ENCODE peak calls at places on chromosomes 12 and 14, in six cellular contexts. J is heart right ventricle, T is adipocyte, W is WERI-Rb-1, L is endothelial cell of umbilical vein, Y is HCT116. H is an unnamed sample.
A peak's percentile ranks its signal among the peaks of the same experiment; 100 is the strongest.

GRCh38 chr14:50452979-50453705 is 56.5 kb upstream of the CDKL1 start:
- DNase-seq in T (peak; percentile 83), Y (no peak), L (no peak), W (no peak), J (no peak), H (no peak)

GRCh38 chr14:96629082-96629481 is 126.9 kb downstream of the PAPOLA start:
- DNase-seq in J (no peak), W (no peak), L (no peak), Y (no peak), T (no peak), H (no peak)

GRCh38 chr14:49052516-49052915 is 533.7 kb downstream of the RPS29 start:
- DNase-seq in J (no peak), W (peak; percentile 66), Y (no peak), L (no peak), T (no peak), H (no peak)

GRCh38 chr12:112734859-112735258 is 56.7 kb upstream of the RPH3A start:
- DNase-seq in T (no peak), L (no peak), W (no peak), Y (no peak), J (no peak), H (no peak)

GRCh38 chr12:11877102-11877826 is 193.5 kb upstream of the BCL2L14 start:
- DNase-seq in L (no peak), J (no peak), W (no peak), Y (no peak), T (no peak), H (no peak)

GRCh38 chr14:22276913-22277816 is 311.9 kb downstream of the DAD1 start:
- DNase-seq in J (no peak), T (peak; percentile 64), W (no peak), L (peak; percentile 37), Y (peak; percentile 12), H (no peak)

GRCh38 chr12:55885113-55885512 is 42.4 kb upstream of the MMP19 start:
- DNase-seq in J (no peak), T (no peak), W (no peak), Y (no peak), L (no peak), H (no peak)

GRCh38 chr12:14442221-14442881 is 76.9 kb downstream of the ATF7IP start:
- DNase-seq in W (no peak), L (no peak), J (no peak), T (peak; percentile 44), Y (no peak), H (no peak)

GRCh38 chr12:108576660-108577234 is 14.4 kb downstream of the ISCU start:
- DNase-seq in Y (no peak), J (no peak), L (no peak), W (no peak), T (no peak), H (no peak)

GRCh38 chr14:65502676-65503124 is 90.2 kb downstream of the FUT8 start:
- DNase-seq in Y (peak; percentile 3), W (no peak), J (no peak), L (no peak), T (peak; percentile 48), H (no peak)

GRCh38 chr14:24075485-24076301 is 4.3 kb downstream of the CPNE6 start:
- DNase-seq in W (no peak), L (no peak), Y (no peak), J (no peak), T (no peak), H (no peak)

GRCh38 chr14:99971087-99971928 is 93.9 kb upstream of the EVL start:
- DNase-seq in W (peak; percentile 86), T (peak; percentile 94), L (peak; percentile 85), J (peak; percentile 83), Y (peak; percentile 21), H (peak; percentile 71)

GRCh38 chr12:100826323-100826722 is 31.7 kb downstream of the ANO4 start:
- DNase-seq in L (peak; percentile 26), J (peak; percentile 19), Y (peak; percentile 13), T (peak; percentile 74), W (no peak), H (peak; percentile 50)

GRCh38 chr12:26204612-26205289 is 9.4 kb downstream of the SSPN start:
- DNase-seq in J (no peak), Y (no peak), L (peak; percentile 14), W (no peak), T (no peak), H (no peak)

GRCh38 chr12:132533584-132533958 is 43.6 kb downstream of the FBRSL1 start:
- DNase-seq in L (no peak), J (no peak), T (no peak), Y (no peak), W (no peak), H (no peak)
- H3K27me3 ChIP-seq in L (no peaks in the 10 kb centered on the region), J (no peaks in the 10 kb centered on the region), T (no peaks in the 10 kb centered on the region), Y (no peaks in the 10 kb centered on the region), W (no peaks in the 10 kb centered on the region), H (peaks cover 67% of the 10 kb centered on the region)

GRCh38 chr14:51845811-51846210 is 14.6 kb upstream of the GNG2 start:
- DNase-seq in T (no peak), W (no peak), L (no peak), J (no peak), Y (no peak), H (no peak)
- H3K4me3 ChIP-seq in T (no peak overlapping the region), W (no peak overlapping the region), L (no peak overlapping the region), J (no peak overlapping the region), Y (no peak overlapping the region), H (no peak overlapping the region)

GRCh38 chr12:53695148-53696138 is 19.6 kb upstream of the ATP5MC2 start:
- DNase-seq in Y (peak; percentile 36), J (peak; percentile 37), W (peak; percentile 66), L (peak; percentile 55), T (peak; percentile 75), H (no peak)
- H3K27me3 ChIP-seq in Y (peaks cover 8% of the 10 kb centered on the region), J (peaks cover 75% of the 10 kb centered on the region), W (no peaks in the 10 kb centered on the region), L (peaks cover 30% of the 10 kb centered on the region), T (peaks cover 25% of the 10 kb centered on the region), H (peaks cover 73% of the 10 kb centered on the region)

GRCh38 chr14:94051115-94051514 is 25.0 kb downstream of the OTUB2 start:
- DNase-seq in L (peak; percentile 40), J (no peak), Y (no peak), W (peak; percentile 54), T (peak; percentile 63), H (no peak)
- H3K4me3 ChIP-seq in L (no peak overlapping the region), J (no peak overlapping the region), Y (no peak overlapping the region), W (no peak overlapping the region), T (no peak overlapping the region), H (no peak overlapping the region)

GRCh38 chr14:60506462-60506984 is 2.4 kb upstream of the SIX6 start:
- DNase-seq in J (no peak), T (no peak), W (no peak), Y (no peak), L (no peak), H (no peak)
- H3K27me3 ChIP-seq in J (peaks cover 100% of the 10 kb centered on the region), T (peaks cover 92% of the 10 kb centered on the region), W (no peaks in the 10 kb centered on the region), Y (no peaks in the 10 kb centered on the region), L (peaks cover 70% of the 10 kb centered on the region), H (peaks cover 84% of the 10 kb centered on the region)

H was measured in NT2/D1.